ENCODE peak calls at places on chromosomes 3 and 15, in eight cellular contexts. One of them, this sample, is unnamed.

GRCh38 chr3:28623106-28623505 is 274.5 kb upstream of the AZI2 start:
- DNase-seq in Kasumi-1: no peak
- DNase-seq in ureter: no peak
- DNase-seq in activated T-helper 1 cell treated with Interleukin-2 at 50 U/mL for 16 hours: no peak
- DNase-seq in EH: no peak
- DNase-seq in posterior cingulate gyrus: no peak
- DNase-seq in HEK293T: no peak
- DNase-seq in stimulated activated CD8-positive, alpha-beta memory T cell treated with anti-CD3 and anti-CD28 coated beads, Interleukin-2, amount 100 ng/mL, for 1 hour: no peak
- DNase-seq in this sample: no peak

GRCh38 chr15:31314380-31314779 is 12.3 kb upstream of the KLF13 start:
- DNase-seq in Kasumi-1: no peak
- DNase-seq in activated T-helper 1 cell treated with Interleukin-2 at 50 U/mL for 16 hours: no peak
- DNase-seq in stimulated activated CD8-positive, alpha-beta memory T cell treated with anti-CD3 and anti-CD28 coated beads, Interleukin-2, amount 100 ng/mL, for 1 hour: no peak
- DNase-seq in HEK293T: no peak
- DNase-seq in posterior cingulate gyrus: peak; percentile 66
- DNase-seq in ureter: no peak
- DNase-seq in EH: no peak
- DNase-seq in this sample: no peak

GRCh38 chr15:99763827-99764226 is 30.6 kb upstream of the LYSMD4 start:
- DNase-seq in ureter: no peak
- DNase-seq in activated T-helper 1 cell treated with Interleukin-2 at 50 U/mL for 16 hours: no peak
- DNase-seq in Kasumi-1: no peak
- DNase-seq in stimulated activated CD8-positive, alpha-beta memory T cell treated with anti-CD3 and anti-CD28 coated beads, Interleukin-2, amount 100 ng/mL, for 1 hour: no peak
- DNase-seq in HEK293T: no peak
- DNase-seq in posterior cingulate gyrus: no peak
- DNase-seq in EH: no peak
- DNase-seq in this sample: no peak

GRCh38 chr3:127629462-127630403 is 748 bp downstream of the PODXL2 start:
- DNase-seq in EH: no peak
- DNase-seq in ureter: no peak
- DNase-seq in activated T-helper 1 cell treated with Interleukin-2 at 50 U/mL for 16 hours: peak; percentile 5
- DNase-seq in posterior cingulate gyrus: peak; percentile 91
- DNase-seq in Kasumi-1: peak; percentile 38
- DNase-seq in stimulated activated CD8-positive, alpha-beta memory T cell treated with anti-CD3 and anti-CD28 coated beads, Interleukin-2, amount 100 ng/mL, for 1 hour: no peak
- DNase-seq in HEK293T: peak; percentile 20
- DNase-seq in this sample: peak; percentile 31

GRCh38 chr15:94040523-94041248 is 190.7 kb upstream of the MCTP2 start:
- DNase-seq in EH: peak; percentile 25
- DNase-seq in posterior cingulate gyrus: no peak
- DNase-seq in stimulated activated CD8-positive, alpha-beta memory T cell treated with anti-CD3 and anti-CD28 coated beads, Interleukin-2, amount 100 ng/mL, for 1 hour: no peak
- DNase-seq in ureter: no peak
- DNase-seq in HEK293T: no peak
- DNase-seq in Kasumi-1: no peak
- DNase-seq in activated T-helper 1 cell treated with Interleukin-2 at 50 U/mL for 16 hours: no peak
- DNase-seq in this sample: no peak

GRCh38 chr15:98649996-98650870 is 1.9 kb downstream of the IGF1R start:
- DNase-seq in activated T-helper 1 cell treated with Interleukin-2 at 50 U/mL for 16 hours: peak; percentile 25
- DNase-seq in stimulated activated CD8-positive, alpha-beta memory T cell treated with anti-CD3 and anti-CD28 coated beads, Interleukin-2, amount 100 ng/mL, for 1 hour: no peak
- DNase-seq in Kasumi-1: peak; percentile 29
- DNase-seq in EH: peak; percentile 65
- DNase-seq in posterior cingulate gyrus: peak; percentile 87
- DNase-seq in HEK293T: peak; percentile 41
- DNase-seq in ureter: no peak
- DNase-seq in this sample: peak; percentile 37

GRCh38 chr3:169657351-169658124 is 6.0 kb downstream of the MECOM start:
- DNase-seq in HEK293T: no peak
- DNase-seq in activated T-helper 1 cell treated with Interleukin-2 at 50 U/mL for 16 hours: no peak
- DNase-seq in stimulated activated CD8-positive, alpha-beta memory T cell treated with anti-CD3 and anti-CD28 coated beads, Interleukin-2, amount 100 ng/mL, for 1 hour: no peak
- DNase-seq in ureter: no peak
- DNase-seq in posterior cingulate gyrus: no peak
- DNase-seq in EH: no peak
- DNase-seq in Kasumi-1: no peak
- DNase-seq in this sample: no peak

GRCh38 chr15:60184579-60184978 is 180.5 kb downstream of the FOXB1 start:
- DNase-seq in stimulated activated CD8-positive, alpha-beta memory T cell treated with anti-CD3 and anti-CD28 coated beads, Interleukin-2, amount 100 ng/mL, for 1 hour: no peak
- DNase-seq in HEK293T: no peak
- DNase-seq in ureter: no peak
- DNase-seq in posterior cingulate gyrus: no peak
- DNase-seq in activated T-helper 1 cell treated with Interleukin-2 at 50 U/mL for 16 hours: no peak
- DNase-seq in Kasumi-1: no peak
- DNase-seq in EH: peak; percentile 10
- DNase-seq in this sample: peak; percentile 63

GRCh38 chr3:299590-300301 is 103.2 kb downstream of the CHL1 start:
- DNase-seq in ureter: no peak
- DNase-seq in activated T-helper 1 cell treated with Interleukin-2 at 50 U/mL for 16 hours: no peak
- DNase-seq in Kasumi-1: no peak
- DNase-seq in EH: no peak
- DNase-seq in stimulated activated CD8-positive, alpha-beta memory T cell treated with anti-CD3 and anti-CD28 coated beads, Interleukin-2, amount 100 ng/mL, for 1 hour: no peak
- DNase-seq in posterior cingulate gyrus: no peak
- DNase-seq in HEK293T: no peak
- DNase-seq in this sample: no peak

GRCh38 chr15:100601158-100601557 is 826 bp downstream of the LINS1 start:
- DNase-seq in activated T-helper 1 cell treated with Interleukin-2 at 50 U/mL for 16 hours: peak; percentile 5
- DNase-seq in EH: peak; percentile 9
- DNase-seq in posterior cingulate gyrus: no peak
- DNase-seq in HEK293T: peak; percentile 26
- DNase-seq in stimulated activated CD8-positive, alpha-beta memory T cell treated with anti-CD3 and anti-CD28 coated beads, Interleukin-2, amount 100 ng/mL, for 1 hour: no peak
- DNase-seq in Kasumi-1: peak; percentile 43
- DNase-seq in ureter: no peak
- DNase-seq in this sample: peak; percentile 9

This sample was measured in Daoy.